ENCODE peak calls at places on chromosomes 12 and 14, in nine cellular contexts. D, Y, M, R, G, T, K, X and N are unnamed samples.

GRCh38 chr14:69259531-69260245 is at the start of gene GALNT16:
- DNase-seq in K (no peak), M (no peak), D (peak; percentile 92), Y (peak; percentile 59), G (no peak), X (peak; percentile 44), R (no peak), T (no peak), N (peak; percentile 69)

GRCh38 chr14:47389520-47389919 is 285.9 kb downstream of the MDGA2 start:
- DNase-seq in T (no peak), D (no peak), Y (no peak), M (no peak), X (no peak), G (no peak), R (no peak), K (no peak), N (peak; percentile 60)

GRCh38 chr14:23079716-23080115 is 15.2 kb downstream of the ACIN1 start:
- DNase-seq in M (no peak), G (no peak), X (no peak), D (no peak), T (no peak), Y (peak; percentile 81), R (no peak), K (no peak), N (no peak)

GRCh38 chr14:58073516-58073915 is 78.5 kb downstream of the ARMH4 start:
- DNase-seq in Y (no peak), K (no peak), R (no peak), T (no peak), M (no peak), D (no peak), X (no peak), G (no peak), N (no peak)

GRCh38 chr12:123533672-123534643 is at the start of gene RILPL1:
- DNase-seq in T (no peak), K (peak; percentile 61), M (peak; percentile 61), Y (peak; percentile 77), G (peak; percentile 6), R (peak; percentile 39), X (peak; percentile 45), D (peak; percentile 94), N (peak; percentile 71)

GRCh38 chr12:69464433-69464832 is 5.8 kb upstream of the FRS2 start:
- DNase-seq in R (no peak), D (no peak), X (no peak), G (no peak), Y (peak; percentile 57), K (no peak), T (no peak), M (no peak), N (no peak)

GRCh38 chr14:90552465-90553297 is 155.9 kb downstream of the CALM1 start:
- DNase-seq in T (no peak), Y (no peak), K (no peak), G (no peak), D (no peak), R (no peak), M (no peak), X (no peak), N (no peak)

GRCh38 chr14:103141117-103141796 is 18.0 kb downstream of the TNFAIP2 start:
- DNase-seq in K (peak; percentile 87), R (peak; percentile 76), G (peak; percentile 45), X (peak; percentile 78), T (peak; percentile 73), D (peak; percentile 63), M (peak; percentile 91), Y (peak; percentile 60), N (peak; percentile 97)

GRCh38 chr12:22282283-22282682 is 52.2 kb downstream of the ST8SIA1 start:
- DNase-seq in R (peak; percentile 61), D (no peak), G (no peak), M (no peak), Y (peak; percentile 92), K (no peak), X (no peak), T (no peak), N (no peak)

GRCh38 chr12:24177889-24178288 is 228.4 kb upstream of the SOX5 start:
- DNase-seq in T (no peak), K (no peak), Y (no peak), D (no peak), R (no peak), X (no peak), G (peak; percentile 92), M (no peak), N (no peak)

GRCh38 chr14:31405599-31406251 is 14.6 kb downstream of the HEATR5A start:
- DNase-seq in M (no peak), X (no peak), G (no peak), D (no peak), R (no peak), Y (no peak), T (no peak), K (no peak), N (no peak)

GRCh38 chr14:31410048-31410654 is 10.2 kb downstream of the HEATR5A start:
- DNase-seq in M (peak; percentile 40), X (no peak), R (no peak), G (no peak), K (peak; percentile 84), D (no peak), T (no peak), Y (no peak), N (no peak)

GRCh38 chr14:31408421-31408820 is 11.9 kb downstream of the HEATR5A start:
- DNase-seq in D (no peak), T (no peak), G (no peak), M (no peak), Y (no peak), R (no peak), X (no peak), K (no peak), N (no peak)

GRCh38 chr14:31414190-31414833 is 6.0 kb downstream of the HEATR5A start:
- DNase-seq in M (no peak), D (no peak), G (no peak), T (no peak), K (no peak), R (peak; percentile 72), Y (peak; percentile 51), X (no peak), N (no peak)

DNA sequence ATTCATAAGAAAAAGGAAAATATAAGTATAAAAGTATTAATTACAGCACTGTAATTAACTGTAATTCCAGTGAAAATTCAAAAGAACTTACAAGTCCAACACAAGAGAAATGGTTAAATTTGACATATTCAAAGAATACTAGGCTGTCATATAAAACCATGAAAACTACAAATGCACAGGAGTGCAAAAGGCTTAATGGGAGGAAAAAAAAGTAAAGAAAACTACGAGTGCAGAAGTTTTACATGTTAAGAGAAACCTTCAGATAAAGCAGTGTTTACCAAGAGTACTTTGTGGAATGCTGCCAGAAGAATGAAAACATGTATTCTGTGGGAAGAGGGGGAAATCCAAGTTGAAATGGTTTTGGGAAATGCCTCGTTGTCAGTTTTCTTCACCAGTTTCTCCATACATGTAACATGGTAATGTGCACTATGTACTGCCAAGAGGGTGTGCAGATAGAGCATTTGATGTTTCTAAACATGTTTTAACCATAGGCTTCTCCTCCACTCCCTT is 9.1 kb downstream of the HEATR5A start:
- DNase-seq in X (no peak), R (no peak), K (no peak), T (no peak), Y (peak; percentile 40), D (no peak), M (no peak), G (no peak), N (no peak)
- H3K9me2 ChIP-seq in X (no peaks in the 10 kb centered on the region), R (no peaks in the 10 kb centered on the region), K (no peaks in the 10 kb centered on the region), T (no peaks in the 10 kb centered on the region), Y (no peaks in the 10 kb centered on the region), D (no peaks in the 10 kb centered on the region), M (no peaks in the 10 kb centered on the region), G (no peaks in the 10 kb centered on the region), N (no peaks in the 10 kb centered on the region)

GRCh38 chr12:53217049-53217929 is 10.2 kb upstream of the ITGB7 start:
- DNase-seq in X (peak; percentile 31), K (no peak), Y (peak; percentile 86), M (no peak), T (no peak), R (peak; percentile 73), G (no peak), D (no peak), N (peak; percentile 96)
- H3K4me3 ChIP-seq in X (peak overlapping the region; percentile 68), K (no peak overlapping the region), Y (peak overlapping the region; percentile 87), M (no peak overlapping the region), T (peak overlapping the region; percentile 15), R (peak overlapping the region; percentile 80), G (no peak overlapping the region), D (no peak overlapping the region), N (peak overlapping the region; percentile 95)

GRCh38 chr12:108172033-108172432 is 42.9 kb downstream of the WSCD2 start:
- DNase-seq in X (no peak), T (no peak), M (no peak), Y (no peak), K (no peak), G (no peak), D (no peak), R (no peak), N (no peak)
- H3K4me1 ChIP-seq in X (no peaks in the 10 kb centered on the region), T (no peaks in the 10 kb centered on the region), M (no peaks in the 10 kb centered on the region), Y (no peaks in the 10 kb centered on the region), K (no peaks in the 10 kb centered on the region), G (no peaks in the 10 kb centered on the region), D (no peaks in the 10 kb centered on the region), R (no peaks in the 10 kb centered on the region), N (peaks cover 22% of the 10 kb centered on the region)

GRCh38 chr12:31278445-31279242 is 47.3 kb downstream of the SINHCAF start:
- DNase-seq in D (no peak), M (no peak), T (no peak), X (no peak), R (no peak), Y (no peak), K (no peak), G (no peak), N (no peak)
- H3K9me2 ChIP-seq in D (no peaks in the 10 kb centered on the region), M (no peaks in the 10 kb centered on the region), T (no peaks in the 10 kb centered on the region), X (no peaks in the 10 kb centered on the region), R (no peaks in the 10 kb centered on the region), Y (no peaks in the 10 kb centered on the region), K (no peaks in the 10 kb centered on the region), G (no peaks in the 10 kb centered on the region), N (no peaks in the 10 kb centered on the region)